ENCODE peak calls at places on chromosomes 1 and 21, in four cellular contexts. C, Q, X and A are unnamed samples.
A peak's percentile ranks its signal among the peaks of the same experiment; 100 is the strongest.

GRCh38 chr1:99580451-99580850 is 65.5 kb upstream of the PALMD start:
- DNase-seq in C (no peak), Q (no peak), X (no peak), A (no peak)

GRCh38 chr1:143689781-143690180 is 282.0 kb downstream of the FAM72C start:
- DNase-seq in C (no peak), Q (no peak), X (no peak), A (no peak)

GRCh38 chr1:8462298-8462946 is 144.5 kb downstream of the SLC45A1 start:
- DNase-seq in C (no peak), Q (no peak), X (no peak), A (no peak)

GRCh38 chr1:90616395-90616794 is 100.7 kb downstream of the BARHL2 start:
- DNase-seq in C (peak; percentile 34), Q (peak; percentile 65), X (no peak), A (peak; percentile 14)

GRCh38 chr1:71587961-71588360 is 507.1 kb upstream of the ZRANB2 start:
- DNase-seq in C (no peak), Q (no peak), X (no peak), A (no peak)

GRCh38 chr21:31185663-31186062 is 147.4 kb upstream of the KRTAP19-8 start:
- DNase-seq in C (no peak), Q (no peak), X (no peak), A (no peak)

GRCh38 chr1:207848234-207848633 is 62.7 kb downstream of the CD34 start:
- DNase-seq in C (no peak), Q (no peak), X (no peak), A (peak; percentile 76)

GRCh38 chr1:209176866-209177430 is 406.6 kb upstream of the CAMK1G start:
- DNase-seq in C (no peak), Q (no peak), X (no peak), A (no peak)

GRCh38 chr1:100883963-100884362 is 10.7 kb downstream of the EXTL2 start:
- DNase-seq in C (peak; percentile 8), Q (peak; percentile 34), X (no peak), A (peak; percentile 28)

GRCh38 chr1:44417351-44418021 is 12.4 kb downstream of the RNF220 start:
- DNase-seq in C (no peak), Q (peak; percentile 71), X (no peak), A (no peak)

GRCh38 chr1:43786201-43786958 is 79.0 kb downstream of the ST3GAL3 start:
- DNase-seq in C (no peak), Q (no peak), X (no peak), A (no peak)

GRCh38 chr1:92404661-92405060 is 82.1 kb downstream of the GFI1 start:
- DNase-seq in C (no peak), Q (no peak), X (no peak), A (peak; percentile 10)

GRCh38 chr1:6200188-6200809 is 904 bp upstream of the RPL22 start:
- DNase-seq in C (no peak), Q (no peak), X (no peak), A (no peak)

GRCh38 chr1:234550341-234551031 is 59.5 kb downstream of the IRF2BP2 start:
- DNase-seq in C (no peak), Q (no peak), X (no peak), A (no peak)

GRCh38 chr1:94992161-94992560 is 65.3 kb upstream of the CNN3 start:
- DNase-seq in C (no peak), Q (no peak), X (no peak), A (no peak)

GRCh38 chr1:27360159-27361043 is 6.4 kb downstream of the MAP3K6 start:
- DNase-seq in C (peak; percentile 84), Q (no peak), X (no peak), A (no peak)

GRCh38 chr1:100868364-100868995 is 26.2 kb downstream of the EXTL2 start:
- DNase-seq in C (peak; percentile 9), Q (peak; percentile 13), X (no peak), A (peak; percentile 22)

GRCh38 chr1:32485554-32486255 is 20.8 kb downstream of the ZBTB8B start:
- DNase-seq in C (no peak), Q (no peak), X (no peak), A (no peak)

GRCh38 chr1:83692524-83693336 is 306.2 kb downstream of the TTLL7 start:
- DNase-seq in C (no peak), Q (peak; percentile 66), X (peak; percentile 9), A (peak; percentile 1)

GRCh38 chr1:40622051-40622450 is 43.4 kb downstream of the RIMS3 start:
- DNase-seq in C (no peak), Q (no peak), X (no peak), A (no peak)

GRCh38 chr1:89820423-89821321 is at the start of gene LRRC8D:
- DNase-seq in C (peak; percentile 89), Q (peak; percentile 92), X (no peak), A (peak; percentile 79)

GRCh38 chr1:50661626-50662025 is 238.4 kb upstream of the DMRTA2 start:
- DNase-seq in C (no peak), Q (no peak), X (no peak), A (no peak)

GRCh38 chr21:44816761-44817505 is 929 bp downstream of the SUMO3 start:
- DNase-seq in C (no peak), Q (no peak), X (no peak), A (no peak)

GRCh38 chr1:150575518-150576366 is 3.7 kb downstream of the MCL1 start:
- DNase-seq in C (peak; percentile 8), Q (no peak), X (no peak), A (no peak)

GRCh38 chr1:2427051-2427450 is 14.7 kb upstream of the PEX10 start:
- DNase-seq in C (no peak), Q (no peak), X (no peak), A (no peak)

GRCh38 chr1:2428490-2428889 is 16.1 kb upstream of the PEX10 start:
- DNase-seq in C (no peak), Q (no peak), X (no peak), A (no peak)

GRCh38 chr1:2422523-2422922 is 10.2 kb upstream of the PEX10 start:
- DNase-seq in C (no peak), Q (no peak), X (no peak), A (no peak)

GRCh38 chr1:2427976-2428375 is 15.6 kb upstream of the PEX10 start:
- DNase-seq in C (no peak), Q (no peak), X (no peak), A (no peak)

GRCh38 chr1:2425875-2426274 is 13.5 kb upstream of the PEX10 start:
- DNase-seq in C (no peak), Q (no peak), X (no peak), A (no peak)
- TF ChIP-seq TARDBP in C (no peak), Q (no peak), X (no peak), A (no peak)

GRCh38 chr1:21289700-21290545 is at the start of gene ECE1:
- DNase-seq in C (peak; percentile 66), Q (peak; percentile 63), X (no peak), A (no peak)
- TF ChIP-seq TARDBP in C (no peak), Q (no peak), X (no peak), A (no peak)

DNA sequence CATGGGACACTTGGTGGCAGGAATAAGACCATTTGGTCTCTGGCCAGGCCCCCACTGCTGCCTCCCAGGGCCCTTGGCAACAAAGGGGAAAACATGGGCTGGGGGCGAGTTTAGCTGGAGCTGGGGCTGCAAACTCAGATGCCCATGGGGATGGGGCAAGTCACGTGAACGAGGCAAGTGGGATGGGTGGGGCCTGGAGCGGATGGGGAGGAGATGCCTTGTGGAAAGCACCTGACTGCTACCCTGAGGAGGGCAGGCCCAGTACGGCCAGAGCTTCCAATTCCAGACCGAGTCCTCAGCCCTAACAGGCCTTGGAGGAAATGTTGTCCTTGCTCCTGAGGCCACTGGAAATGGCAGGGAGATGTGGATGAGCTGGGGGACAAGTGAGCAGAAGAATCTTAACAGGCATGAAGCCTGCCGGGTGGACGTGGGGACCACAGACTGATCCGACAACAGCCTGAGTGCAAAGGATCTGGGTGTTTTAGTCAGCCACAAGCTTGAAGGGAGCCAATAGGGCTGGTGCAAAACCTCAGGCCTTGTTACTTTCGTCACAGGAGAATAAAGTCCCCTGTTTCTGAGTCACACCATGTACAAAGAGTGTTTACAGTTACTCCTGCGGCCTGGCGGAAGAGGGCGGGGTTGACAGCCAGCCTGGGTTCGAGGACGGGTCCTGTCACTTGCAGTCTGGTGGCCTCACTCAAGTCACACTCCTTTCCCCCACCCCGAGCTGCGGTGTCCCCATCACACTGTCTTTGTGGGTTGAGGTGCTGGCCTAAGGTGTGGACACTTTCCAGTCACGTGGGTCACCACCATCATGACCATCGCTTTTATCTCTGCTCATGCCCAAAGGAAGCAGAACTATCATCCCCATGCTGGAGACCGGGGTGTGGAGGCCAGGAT is 19.1 kb downstream of the RUNX3 start:
- DNase-seq in C (no peak), Q (no peak), X (no peak), A (peak; percentile 93)
- TF ChIP-seq TARDBP in C (no peak), Q (no peak), X (no peak), A (peak; percentile 42)

GRCh38 chr1:53293123-53293522 is 34.7 kb downstream of the LRP8 start:
- DNase-seq in C (no peak), Q (no peak), X (no peak), A (no peak)

GRCh38 chr1:53295295-53295694 is 32.6 kb downstream of the LRP8 start:
- DNase-seq in C (no peak), Q (no peak), X (no peak), A (no peak)

GRCh38 chr1:53292690-53293089 is 35.2 kb downstream of the LRP8 start:
- DNase-seq in C (no peak), Q (no peak), X (peak; percentile 53), A (peak; percentile 29)

GRCh38 chr1:53295746-53296722 is 31.8 kb downstream of the LRP8 start:
- DNase-seq in C (no peak), Q (no peak), X (peak; percentile 36), A (no peak)

GRCh38 chr1:53294557-53294956 is 33.3 kb downstream of the LRP8 start:
- DNase-seq in C (no peak), Q (no peak), X (no peak), A (no peak)
- TF ChIP-seq TARDBP in C (no peak), Q (no peak), X (no peak), A (no peak)

GRCh38 chr1:196400478-196401453 is 207.5 kb downstream of the KCNT2 start:
- DNase-seq in C (no peak), Q (no peak), X (no peak), A (peak; percentile 83)
- TF ChIP-seq TARDBP in C (no peak), Q (no peak), X (no peak), A (no peak)